ENCODE peak calls at places on chromosomes 1 and 21, in four cellular contexts. W is mesendoderm, C is ACHN, V is GM19239. G is an unnamed sample.

GRCh38 chr1:115313173-115313572 is 24.9 kb downstream of the NGF start:
- DNase-seq in W (no peak), C (no peak), V (no peak), G (no peak)

GRCh38 chr1:93715529-93716126 is 34.0 kb upstream of the BCAR3 start:
- DNase-seq in W (peak), C (no peak), V (no peak), G (no peak)

GRCh38 chr1:88001460-88001859 is 672.8 kb downstream of the LMO4 start:
- DNase-seq in W (peak), C (peak), V (no peak), G (peak)

GRCh38 chr1:30418426-30419245 is 304.7 kb downstream of the MATN1 start:
- DNase-seq in W (no peak), C (no peak), V (no peak), G (no peak)

GRCh38 chr1:162857850-162858249 is 3.1 kb downstream of the CCDC190 start:
- DNase-seq in W (no peak), C (peak), V (no peak), G (peak)

GRCh38 chr1:235199441-235199840 is 38.4 kb upstream of the RBM34 start:
- DNase-seq in W (peak), C (no peak), V (no peak), G (no peak)

GRCh38 chr21:15592271-15592860 is 137.4 kb upstream of the USP25 start:
- DNase-seq in W (peak), C (peak), V (peak), G (peak)

GRCh38 chr1:155892801-155893200 is 18.3 kb downstream of the RIT1 start:
- DNase-seq in W (no peak), C (peak), V (no peak), G (peak)

GRCh38 chr1:27403065-27403726 is 10.8 kb downstream of the GPR3 start:
- DNase-seq in W (peak), C (peak), V (no peak), G (peak)

GRCh38 chr1:156623946-156624813 is 5.0 kb downstream of the HAPLN2 start:
- DNase-seq in W (peak), C (peak), V (no peak), G (peak)

GRCh38 chr1:8950309-8950708 is 4.6 kb downstream of the CA6 start:
- DNase-seq in W (no peak), C (no peak), V (no peak), G (no peak)

GRCh38 chr1:171715813-171716251 is 26.0 kb downstream of the VAMP4 start:
- DNase-seq in W (peak), C (peak), V (no peak), G (peak)

GRCh38 chr1:118093017-118093416 is 92.0 kb downstream of the SPAG17 start:
- DNase-seq in W (no peak), C (no peak), V (no peak), G (no peak)

GRCh38 chr1:190140644-190141043 is 337.0 kb downstream of the BRINP3 start:
- DNase-seq in W (no peak), C (no peak), V (no peak), G (no peak)

GRCh38 chr1:8497196-8497878 is 179.4 kb downstream of the SLC45A1 start:
- DNase-seq in W (no peak), C (no peak), V (no peak), G (peak)

GRCh38 chr1:243628476-243628907 is 221.6 kb downstream of the AKT3 start:
- DNase-seq in W (no peak), C (no peak), V (no peak), G (no peak)

GRCh38 chr1:33623811-33624210 is 151.4 kb downstream of the ZSCAN20 start:
- DNase-seq in W (no peak), C (no peak), V (no peak), G (no peak)

GRCh38 chr1:77533660-77534295 is 148.7 kb downstream of the ZZZ3 start:
- DNase-seq in W (peak), C (peak), V (peak), G (peak)

GRCh38 chr1:27643626-27644368 is 8.8 kb upstream of the FGR start:
- DNase-seq in W (peak), C (peak), V (peak), G (peak)

GRCh38 chr1:25028910-25029599 is 99.0 kb upstream of the RUNX3 start:
- DNase-seq in W (no peak), C (no peak), V (no peak), G (no peak)

GRCh38 chr1:247961796-247962195 is 3.2 kb upstream of the OR2AK2 start:
- DNase-seq in W (no peak), C (no peak), V (no peak), G (peak)

GRCh38 chr1:87394462-87394861 is 65.8 kb downstream of the LMO4 start:
- DNase-seq in W (no peak), C (no peak), V (no peak), G (no peak)

GRCh38 chr1:30707412-30708360 is 15.7 kb downstream of the MATN1 start:
- DNase-seq in W (peak), C (peak), V (peak), G (peak)

GRCh38 chr1:76958808-76959207 is 91.5 kb downstream of the ST6GALNAC5 start:
- DNase-seq in W (peak), C (no peak), V (no peak), G (no peak)

G was measured in PC-3.